ENCODE peak calls at places on chromosomes 7 and 10, in seven cellular contexts. H, J, N, W, T, Y and S are unnamed samples.

GRCh38 chr10:132064771-132065437 is 842 bp upstream of the JAKMIP3 start:
- DNase-seq in H (no peak), J (no peak), N (no peak), W (no peak), T (no peak), Y (no peak), S (no peak)

GRCh38 chr10:128046156-128046933 is 79.9 kb downstream of the MKI67 start:
- DNase-seq in H (no peak), J (no peak), N (no peak), W (no peak), T (no peak), Y (no peak), S (no peak)

GRCh38 chr7:153381275-153382119 is 621.9 kb downstream of the ACTR3B start:
- DNase-seq in H (peak), J (no peak), N (no peak), W (no peak), T (peak), Y (no peak), S (no peak)

GRCh38 chr10:98391578-98391991 is 23.4 kb downstream of the PYROXD2 start:
- DNase-seq in H (peak), J (no peak), N (peak), W (no peak), T (no peak), Y (no peak), S (no peak)

GRCh38 chr7:112638675-112639400 is 151.4 kb downstream of the TMEM168 start:
- DNase-seq in H (no peak), J (no peak), N (no peak), W (no peak), T (no peak), Y (no peak), S (no peak)

GRCh38 chr10:132408367-132408781 is 11.4 kb downstream of the PWWP2B start:
- DNase-seq in H (peak), J (no peak), N (no peak), W (no peak), T (peak), Y (no peak), S (no peak)

GRCh38 chr10:76429642-76430041 is 998.2 kb downstream of the LRMDA start:
- DNase-seq in H (no peak), J (no peak), N (peak), W (no peak), T (no peak), Y (no peak), S (no peak)

GRCh38 chr7:55774327-55775050 is 88.1 kb downstream of the SEPTIN14 start:
- DNase-seq in H (peak), J (no peak), N (no peak), W (no peak), T (no peak), Y (no peak), S (no peak)

GRCh38 chr7:140899883-140900282 is 24.8 kb downstream of the BRAF start:
- DNase-seq in H (no peak), J (no peak), N (no peak), W (no peak), T (no peak), Y (no peak), S (no peak)